ENCODE peak calls at places on chromosomes 4 and X, in six cellular contexts. X is tibial artery; M is psoas muscle; I is dorsolateral prefrontal cortex; U is CD8-positive, alpha-beta T cell; Z is fibroblast of lung. O is an unnamed sample.

GRCh38 chrX:99051639-99052038 is 1358.4 kb downstream of the PCDH19 start:
- DNase-seq in U (no peak), M (no peak), Z (no peak), I (no peak), X (no peak), O (no peak)

GRCh38 chr4:85779165-85779564 is 304.2 kb downstream of the ARHGAP24 start:
- DNase-seq in M (no peak), I (no peak), U (no peak), X (no peak), Z (peak), O (no peak)

GRCh38 chr4:23851455-23851854 is 38.4 kb downstream of the PPARGC1A start:
- DNase-seq in M (no peak), Z (no peak), I (no peak), X (no peak), U (no peak), O (no peak)

GRCh38 chr4:15665738-15666365 is 10.7 kb upstream of the FBXL5 start:
- DNase-seq in U (no peak), X (no peak), I (no peak), M (no peak), Z (peak), O (no peak)

GRCh38 chrX:107603433-107604159 is 24.7 kb upstream of the PRPS1 start:
- DNase-seq in Z (no peak), M (no peak), U (no peak), X (no peak), I (no peak), O (no peak)

GRCh38 chrX:136816970-136817369 is 36.2 kb upstream of the ARHGEF6 start:
- DNase-seq in X (no peak), I (no peak), M (no peak), U (no peak), Z (peak), O (no peak)

GRCh38 chrX:129650821-129651510 is 3.8 kb downstream of the APLN start:
- DNase-seq in I (no peak), M (no peak), X (no peak), Z (no peak), U (peak), O (no peak)

GRCh38 chr4:170423137-170423536 is 333.4 kb upstream of the AADAT start:
- DNase-seq in X (no peak), M (no peak), Z (peak), I (no peak), U (no peak), O (no peak)

GRCh38 chr4:48331577-48332340 is 9.6 kb upstream of the SLAIN2 start:
- DNase-seq in Z (peak), I (no peak), U (no peak), X (no peak), M (no peak), O (no peak)

GRCh38 chrX:7985568-7985967 is 58.4 kb upstream of the PNPLA4 start:
- DNase-seq in U (no peak), I (no peak), Z (peak), M (no peak), X (no peak), O (no peak)

GRCh38 chrX:130020661-130021324 is 38.4 kb downstream of the BCORL1 start:
- DNase-seq in M (no peak), U (no peak), I (no peak), Z (no peak), X (no peak), O (no peak)

GRCh38 chr4:140140566-140140965 is 13.4 kb downstream of the MAML3 start:
- DNase-seq in X (no peak), U (no peak), M (no peak), I (no peak), Z (no peak), O (no peak)

GRCh38 chrX:24377911-24378468 is 17.6 kb downstream of the SUPT20HL1 start:
- DNase-seq in U (no peak), M (no peak), Z (no peak), I (no peak), X (no peak), O (no peak)

GRCh38 chrX:149641432-149641831 is 9.8 kb upstream of the TMEM185A start:
- DNase-seq in Z (no peak), M (no peak), X (no peak), I (no peak), U (no peak), O (no peak)

GRCh38 chr4:4860381-4860802 is 927 bp downstream of the MSX1 start:
- DNase-seq in Z (no peak), X (no peak), I (no peak), M (no peak), U (no peak), O (no peak)

GRCh38 chr4:38385286-38386010 is 278.6 kb upstream of the KLF3 start:
- DNase-seq in I (no peak), U (no peak), M (no peak), X (no peak), Z (peak), O (no peak)

GRCh38 chrX:140526138-140526537 is 21.3 kb upstream of the SOX3 start:
- DNase-seq in Z (peak), U (no peak), I (no peak), X (no peak), M (no peak), O (no peak)

GRCh38 chr4:185702147-185702663 is 109.8 kb downstream of the SORBS2 start:
- DNase-seq in X (no peak), M (no peak), U (no peak), Z (no peak), I (no peak), O (no peak)

GRCh38 chrX:148836741-148837140 is 336.3 kb downstream of the AFF2 start:
- DNase-seq in U (no peak), M (no peak), I (no peak), X (no peak), Z (no peak), O (no peak)

GRCh38 chrX:45322382-45322781 is 121.7 kb upstream of the DIPK2B start:
- DNase-seq in Z (peak), U (no peak), I (no peak), X (peak), M (no peak), O (no peak)

GRCh38 chr4:85543832-85544231 is 68.9 kb downstream of the ARHGAP24 start:
- DNase-seq in X (no peak), I (no peak), Z (peak), U (no peak), M (no peak), O (no peak)

GRCh38 chr4:17326756-17327155 is 185.1 kb downstream of the QDPR start:
- DNase-seq in X (no peak), U (no peak), I (no peak), Z (no peak), M (no peak), O (no peak)

GRCh38 chrX:47224266-47224895 is 5.9 kb downstream of the CDK16 start:
- DNase-seq in X (peak), M (no peak), Z (no peak), I (peak), U (no peak), O (no peak)

GRCh38 chrX:31268359-31268758 is 196.5 kb upstream of the FTHL17 start:
- DNase-seq in M (no peak), Z (peak), U (no peak), I (no peak), X (no peak), O (no peak)

GRCh38 chrX:107429090-107429489 is 20.4 kb upstream of the FRMPD3 start:
- DNase-seq in U (peak), I (no peak), X (no peak), M (no peak), Z (no peak), O (no peak)

GRCh38 chr4:71107732-71108131 is 114.3 kb downstream of the DCK start:
- DNase-seq in M (no peak), X (no peak), Z (no peak), U (no peak), I (no peak), O (no peak)

GRCh38 chr4:71110499-71110898 is 117.0 kb downstream of the DCK start:
- DNase-seq in X (no peak), U (no peak), I (no peak), Z (no peak), M (no peak), O (no peak)

DNA sequence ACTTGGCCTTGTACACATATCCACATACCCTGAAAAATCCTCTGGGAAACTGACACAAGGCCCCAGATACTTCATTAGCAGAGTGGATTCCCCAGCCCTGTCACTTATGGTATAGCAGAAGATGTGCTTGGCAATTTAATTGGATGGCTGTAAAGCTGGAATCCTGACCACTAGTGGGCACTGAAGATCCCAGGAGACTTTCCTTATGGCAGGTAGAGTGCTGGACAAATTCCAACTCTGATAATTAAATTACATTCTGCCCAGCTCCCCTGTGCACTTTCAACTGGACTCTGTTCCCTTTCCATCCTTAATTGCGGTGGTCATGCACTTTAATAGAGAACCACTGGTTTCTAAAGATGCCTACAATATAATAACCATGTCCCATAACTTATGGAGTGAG is 119.8 kb downstream of the DCK start:
- DNase-seq in U (no peak), M (no peak), I (no peak), Z (no peak), X (no peak), O (no peak)
- TF ChIP-seq CTCF in U (no peak), M (no peak), I (no peak), Z (no peak), X (no peak), O (no peak)

GRCh38 chrX:9958183-9958582 is 9.0 kb upstream of the CLDN34 start:
- DNase-seq in X (no peak), Z (no peak), M (no peak), U (no peak), I (no peak), O (no peak)
- H3K4me3 ChIP-seq in X (no peak), Z (no peak), M (no peak), U (no peak), I (no peak), O (no peak)

DNA sequence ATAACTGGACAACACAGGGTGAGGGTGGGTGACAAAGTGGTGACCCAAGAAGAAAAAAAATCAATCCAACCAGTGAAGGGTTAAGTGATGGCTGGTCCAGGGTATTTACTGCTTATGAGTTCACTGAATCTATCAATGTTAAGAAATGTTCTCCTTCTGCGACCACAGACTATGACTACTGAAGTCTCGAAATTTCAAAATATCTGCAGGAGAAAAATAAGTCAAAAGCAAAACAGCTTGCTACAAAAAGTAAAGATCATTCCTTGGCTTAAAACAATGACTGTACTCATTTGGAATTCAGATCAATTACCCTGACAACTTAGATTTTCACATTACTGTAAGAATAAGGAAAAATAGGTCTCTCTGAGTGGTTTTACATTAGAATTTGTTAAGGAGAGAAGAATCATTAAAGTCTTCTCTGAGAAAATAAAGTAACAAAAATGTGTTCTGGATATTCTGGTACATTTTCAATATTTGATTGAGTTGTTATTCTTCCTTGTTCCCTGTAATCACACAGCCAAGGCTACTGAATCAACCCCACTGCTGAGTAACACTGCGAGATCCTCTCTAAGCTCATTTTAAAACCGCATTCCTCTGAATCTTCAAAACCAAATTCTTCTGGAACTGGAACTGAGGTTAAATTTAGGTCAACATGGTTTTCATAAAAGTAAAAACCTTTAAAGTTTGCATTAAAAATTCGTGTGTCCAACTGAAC is 22.7 kb downstream of the SMPX start:
- DNase-seq in X (no peak), M (no peak), Z (peak), I (no peak), U (no peak), O (no peak)
- H3K27ac ChIP-seq in X (no peak), M (peak), Z (no peak), I (no peak), U (no peak), O (no peak)

DNA sequence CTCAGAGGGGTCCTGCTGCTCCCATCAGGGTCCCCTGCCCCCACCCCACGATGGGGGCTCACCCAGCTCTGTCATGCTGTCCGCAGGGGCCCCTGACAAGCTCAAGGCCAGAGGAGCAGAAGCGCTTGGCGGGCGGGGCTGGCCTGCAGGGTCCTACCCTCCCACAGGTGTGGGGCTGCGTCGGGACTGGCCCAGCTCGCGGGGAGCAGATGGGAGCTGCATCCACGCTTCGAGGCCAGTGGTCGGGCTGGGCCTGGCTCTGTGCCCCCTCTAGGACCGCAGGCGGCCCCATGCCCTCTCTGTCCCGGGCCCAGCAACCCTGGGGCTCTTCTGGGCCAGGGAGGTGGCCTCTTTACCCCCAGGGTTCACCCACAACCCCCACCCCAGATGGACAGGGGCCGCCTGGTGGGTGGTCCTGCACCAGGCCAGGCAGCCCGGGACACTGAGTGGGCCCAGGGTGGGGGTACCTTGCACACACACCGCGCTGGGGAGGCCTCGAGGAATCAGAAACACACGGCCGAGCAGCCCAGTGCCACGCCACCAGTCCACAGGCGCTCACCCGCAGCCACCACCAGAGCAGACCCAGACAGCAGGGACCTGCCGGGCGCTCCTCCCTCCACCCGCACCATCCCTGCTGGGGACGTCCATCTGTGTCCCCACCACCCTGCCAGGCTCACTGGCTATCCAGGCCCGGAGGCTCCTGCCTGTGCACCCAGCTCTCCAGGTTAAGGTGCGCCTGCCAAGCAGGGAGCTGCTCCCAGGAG is 30.0 kb downstream of the TACC3 start:
- DNase-seq in M (no peak), Z (no peak), U (no peak), X (no peak), I (no peak), O (no peak)
- TF ChIP-seq CTCF in M (no peak), Z (no peak), U (no peak), X (no peak), I (no peak), O (no peak)

GRCh38 chr4:143287571-143287923 is 49.1 kb upstream of the GAB1 start:
- DNase-seq in X (no peak), I (no peak), U (no peak), Z (no peak), M (no peak), O (no peak)
- H3K4me3 ChIP-seq in X (no peak), I (no peak), U (no peak), Z (no peak), M (no peak), O (no peak)

GRCh38 chr4:68732653-68733466 is 62.4 kb upstream of the UGT2B15 start:
- DNase-seq in M (no peak), X (no peak), U (no peak), I (no peak), Z (no peak), O (no peak)
- H3K27ac ChIP-seq in M (no peak), X (no peak), U (no peak), I (no peak), Z (no peak), O (no peak)

DNA sequence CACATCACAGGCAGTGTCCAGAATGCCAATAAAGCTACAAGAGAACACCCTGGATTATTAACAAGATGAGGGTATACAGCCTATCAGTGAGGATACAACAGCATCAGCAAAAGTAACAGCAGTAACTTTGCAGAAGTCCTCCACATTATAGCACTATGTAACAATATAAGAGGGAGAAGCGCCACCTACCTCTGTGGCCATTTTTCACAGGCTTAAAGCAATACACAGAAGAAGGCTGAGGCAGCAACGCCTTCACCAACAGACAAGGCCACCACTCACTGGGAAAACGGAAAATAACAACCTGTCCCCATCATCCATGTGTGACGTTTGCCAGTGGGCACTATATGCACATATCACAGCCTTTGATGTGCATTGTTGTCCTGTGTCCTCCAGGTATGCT is 12.5 kb downstream of the RTL8B start:
- DNase-seq in U (no peak), X (no peak), M (no peak), I (no peak), Z (no peak), O (no peak)
- TF ChIP-seq CTCF in U (no peak), X (no peak), M (no peak), I (no peak), Z (no peak), O (no peak)

DNA sequence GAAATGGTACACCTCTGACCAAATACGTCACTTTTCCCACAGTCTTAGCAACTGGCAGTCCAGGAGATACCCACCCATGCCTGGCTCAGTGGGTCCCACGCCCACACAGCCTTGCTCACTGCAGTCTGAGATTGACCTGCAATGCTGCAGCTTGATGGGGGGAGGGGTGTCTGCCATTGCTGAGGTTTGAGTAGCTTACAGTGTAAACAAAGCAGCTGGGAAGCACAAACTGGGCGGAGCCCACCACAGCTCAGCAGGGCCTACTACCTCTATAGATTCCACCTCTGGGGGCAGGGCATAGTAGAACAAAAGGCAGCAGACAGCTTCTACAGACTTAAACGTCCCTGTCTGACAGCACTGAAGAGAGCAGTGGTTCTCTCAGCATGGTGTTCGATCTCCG is 52.7 kb downstream of the AMER1 start:
- DNase-seq in U (no peak), X (no peak), I (no peak), M (no peak), Z (no peak), O (no peak)
- H3K4me3 ChIP-seq in U (no peak), X (no peak), I (no peak), M (no peak), Z (no peak), O (no peak)

GRCh38 chr4:128853741-128854140 is 44.2 kb downstream of the JADE1 start:
- DNase-seq in I (no peak), U (no peak), X (no peak), Z (peak), M (no peak), O (no peak)
- H3K27ac ChIP-seq in I (no peak), U (peak), X (no peak), Z (no peak), M (peak), O (no peak)

GRCh38 chr4:77432702-77433101 is 172.9 kb upstream of the CXCL13 start:
- DNase-seq in X (no peak), M (no peak), I (no peak), U (no peak), Z (no peak), O (no peak)
- TF ChIP-seq CTCF in X (no peak), M (no peak), I (no peak), U (no peak), Z (no peak), O (no peak)